ENCODE peak calls at places on chromosome 1, in five cellular contexts. K is effector memory CD8-positive, alpha-beta T cell; O is CD8-positive, alpha-beta T cell; A is NCI-H1436; W is activated CD8-positive, alpha-beta memory T cell treated with anti-CD3 and anti-CD28 coated beads, Interleukin-2, amount 50 U/mL, for 4 hours. C is an unnamed sample.

GRCh38 chr1:162696286-162696862 is 64.1 kb downstream of the DDR2 start:
- DNase-seq in W (no peak), K (no peak), O (no peak), A (peak; percentile 64), C (no peak)

GRCh38 chr1:243882276-243882675 is 32.2 kb upstream of the AKT3 start:
- DNase-seq in A (no peak), O (no peak), W (no peak), K (no peak), C (no peak)

GRCh38 chr1:54743827-54744226 is 20.5 kb downstream of the PARS2 start:
- DNase-seq in O (no peak), A (no peak), K (no peak), W (no peak), C (no peak)

GRCh38 chr1:218785928-218786327 is 387.8 kb upstream of the LYPLAL1 start:
- DNase-seq in W (no peak), K (no peak), O (no peak), A (no peak), C (no peak)

GRCh38 chr1:2554621-2555387 is 1.4 kb upstream of the TNFRSF14 start:
- DNase-seq in A (no peak), O (peak; percentile 83), K (no peak), W (peak; percentile 70), C (peak; percentile 51)

GRCh38 chr1:228802386-228803221 is 67.3 kb downstream of the RHOU start:
- DNase-seq in W (no peak), A (no peak), K (no peak), O (peak; percentile 43), C (no peak)

GRCh38 chr1:226420860-226421259 is 13.0 kb upstream of the PARP1 start:
- DNase-seq in O (no peak), A (no peak), K (no peak), W (no peak), C (no peak)

GRCh38 chr1:167013124-167013900 is 24.2 kb downstream of the MAEL start:
- DNase-seq in W (no peak), A (no peak), K (no peak), O (no peak), C (no peak)

GRCh38 chr1:160550572-160551034 is 27.5 kb upstream of the SLAMF6 start:
- DNase-seq in W (peak; percentile 75), K (peak; percentile 38), A (no peak), O (peak; percentile 80), C (peak; percentile 13)